ENCODE peak calls at places on chromosomes 12 and 14, in six cellular contexts. O is IMR-90, P is BE2C, M is mammary epithelial cell, J is GM23338, Y is fibroblast of the aortic adventitia. U is an unnamed sample.

GRCh38 chr12:120061815-120062214 is 54.7 kb downstream of the RAB35 start:
- DNase-seq in P (no peak), O (no peak), Y (no peak), J (no peak), M (no peak), U (no peak)

GRCh38 chr14:94021416-94022157 is 4.6 kb upstream of the OTUB2 start:
- DNase-seq in J (no peak), O (no peak), P (no peak), M (no peak), Y (no peak), U (no peak)

GRCh38 chr12:27305673-27306504 is 26.7 kb upstream of the BMAL2 start:
- DNase-seq in Y (peak; percentile 82), P (no peak), O (peak; percentile 65), J (peak; percentile 63), M (no peak), U (no peak)

GRCh38 chr12:111451649-111452129 is 46.0 kb downstream of the SH2B3 start:
- DNase-seq in M (peak; percentile 26), P (no peak), J (peak; percentile 52), Y (peak; percentile 69), O (peak; percentile 59), U (no peak)

GRCh38 chr14:77319416-77319815 is 1.3 kb downstream of the POMT2 start:
- DNase-seq in M (no peak), Y (no peak), O (no peak), J (no peak), P (no peak), U (no peak)

GRCh38 chr12:30753233-30753632 is 1.5 kb downstream of the CAPRIN2 start:
- DNase-seq in J (peak; percentile 68), Y (peak; percentile 52), M (peak; percentile 13), P (peak; percentile 53), O (peak; percentile 39), U (peak; percentile 60)

GRCh38 chr14:100306506-100307214 is 416 bp upstream of the SLC25A29 start:
- DNase-seq in P (peak; percentile 95), M (peak; percentile 78), Y (peak; percentile 69), O (peak; percentile 78), J (peak; percentile 97), U (peak; percentile 96)

GRCh38 chr14:87108726-87109125 is 884.3 kb downstream of the GALC start:
- DNase-seq in Y (peak; percentile 69), J (no peak), O (peak; percentile 84), M (peak; percentile 37), P (no peak), U (no peak)

GRCh38 chr12:52009081-52009751 is 2.5 kb downstream of the TAMALIN start:
- DNase-seq in Y (no peak), P (no peak), O (no peak), J (no peak), M (no peak), U (no peak)

GRCh38 chr14:100619382-100620305 is 32.4 kb upstream of the BEGAIN start:
- DNase-seq in Y (no peak), P (no peak), M (no peak), J (no peak), O (no peak), U (no peak)

GRCh38 chr12:116631619-116632018 is 72.4 kb downstream of the MAP1LC3B2 start:
- DNase-seq in M (peak; percentile 11), O (no peak), Y (no peak), J (peak; percentile 34), P (no peak), U (no peak)

GRCh38 chr12:87280356-87280755 is 748.8 kb downstream of the C12orf50 start:
- DNase-seq in O (no peak), Y (no peak), M (no peak), J (no peak), P (no peak), U (no peak)

GRCh38 chr12:129193263-129193871 is 340.1 kb downstream of the GLT1D1 start:
- DNase-seq in J (peak; percentile 55), Y (no peak), O (no peak), M (no peak), P (peak; percentile 14), U (peak; percentile 31)

GRCh38 chr14:61179061-61179675 is 102.0 kb downstream of the TMEM30B start:
- DNase-seq in J (no peak), Y (no peak), P (no peak), M (no peak), O (peak; percentile 26), U (no peak)

GRCh38 chr14:98605043-98605442 is 667.0 kb downstream of the BCL11B start:
- DNase-seq in J (peak; percentile 4), Y (no peak), M (no peak), O (no peak), P (no peak), U (no peak)

GRCh38 chr12:14065094-14065493 is 83.7 kb upstream of the GRIN2B start:
- DNase-seq in Y (no peak), P (no peak), J (no peak), M (no peak), O (no peak), U (no peak)

GRCh38 chr12:99920561-99920960 is 64.2 kb downstream of the ANKS1B start:
- DNase-seq in Y (no peak), P (no peak), J (peak; percentile 27), O (no peak), M (no peak), U (no peak)

GRCh38 chr14:89702151-89702936 is 252.2 kb downstream of the EFCAB11 start:
- DNase-seq in O (peak; percentile 67), Y (peak; percentile 52), J (no peak), P (no peak), M (no peak), U (no peak)

GRCh38 chr14:90692061-90692460 is 124.2 kb downstream of the TTC7B start:
- DNase-seq in O (peak; percentile 67), Y (no peak), P (no peak), M (no peak), J (no peak), U (no peak)

GRCh38 chr12:39402922-39403321 is 40.0 kb downstream of the KIF21A start:
- DNase-seq in Y (no peak), O (no peak), M (peak; percentile 56), P (no peak), J (no peak), U (no peak)

GRCh38 chr12:96196781-96197180 is 2.6 kb downstream of the ELK3 start:
- DNase-seq in P (no peak), O (peak; percentile 51), J (no peak), M (peak; percentile 66), Y (no peak), U (no peak)

GRCh38 chr12:96047151-96047620 is 11.8 kb upstream of the LTA4H start:
- DNase-seq in P (no peak), J (no peak), O (no peak), M (peak; percentile 44), Y (no peak), U (no peak)

GRCh38 chr12:59383426-59383822 is 212.4 kb upstream of the SLC16A7 start:
- DNase-seq in Y (peak; percentile 83), J (no peak), P (peak; percentile 38), O (peak; percentile 64), M (peak; percentile 51), U (no peak)

DNA sequence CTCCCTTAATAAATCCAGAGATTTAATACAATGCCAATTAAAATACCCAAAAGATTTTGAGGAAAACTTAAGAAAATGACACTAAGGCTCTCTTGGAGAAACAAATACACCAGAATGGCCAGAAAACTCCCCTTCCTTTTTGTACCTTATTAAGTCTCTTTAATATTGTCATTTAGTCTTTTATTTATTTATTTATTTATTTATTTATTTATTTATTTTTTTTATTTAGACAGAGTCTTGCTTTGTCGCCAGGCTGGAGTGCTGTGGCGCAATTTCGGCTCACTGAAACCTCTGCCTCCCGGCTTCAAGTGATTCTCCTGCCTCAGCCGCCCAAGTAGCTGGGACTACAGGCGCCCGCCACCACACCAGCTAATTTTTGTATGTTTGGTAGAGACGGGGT is 210.6 kb downstream of the DACT1 start:
- DNase-seq in M (no peak), O (no peak), P (no peak), J (no peak), Y (no peak), U (no peak)
- TF ChIP-seq CTCF in M (no peak), O (no peak), P (no peak), J (no peak), Y (no peak), U (no peak)

DNA sequence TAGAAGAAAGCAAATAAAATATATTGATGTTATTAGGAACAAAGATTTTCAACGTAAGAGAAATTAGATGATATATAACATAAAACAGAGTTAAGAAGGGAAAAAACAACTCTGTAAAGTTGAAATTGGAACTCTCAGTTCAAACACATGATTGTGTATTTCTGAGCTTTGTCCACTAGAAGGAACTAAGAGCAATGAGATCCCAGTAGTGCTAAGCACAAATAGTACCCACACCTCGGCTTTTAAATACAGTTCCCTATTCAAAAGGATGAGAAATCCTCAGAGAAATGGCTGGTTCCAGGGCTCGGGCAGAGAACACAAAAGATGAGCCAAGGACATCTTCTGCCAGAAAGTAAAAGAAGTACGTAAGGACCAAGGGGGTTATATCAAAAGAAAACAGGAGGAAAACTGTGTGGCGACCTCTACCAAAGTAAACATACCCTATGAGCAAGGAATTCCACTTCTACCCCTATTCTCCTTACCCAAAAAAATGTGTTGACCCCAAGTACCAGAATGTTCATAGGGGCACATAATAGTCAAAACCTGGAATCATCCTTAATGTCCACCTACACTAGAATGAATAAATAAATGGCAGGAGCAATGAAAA is 96.6 kb downstream of the SPTSSA start:
- DNase-seq in O (peak; percentile 13), J (peak; percentile 15), M (no peak), P (no peak), Y (peak; percentile 61), U (no peak)
- TF ChIP-seq CTCF in O (peak; percentile 26), J (peak; percentile 43), M (no peak), P (peak; percentile 41), Y (peak; percentile 57), U (peak; percentile 19)

DNA sequence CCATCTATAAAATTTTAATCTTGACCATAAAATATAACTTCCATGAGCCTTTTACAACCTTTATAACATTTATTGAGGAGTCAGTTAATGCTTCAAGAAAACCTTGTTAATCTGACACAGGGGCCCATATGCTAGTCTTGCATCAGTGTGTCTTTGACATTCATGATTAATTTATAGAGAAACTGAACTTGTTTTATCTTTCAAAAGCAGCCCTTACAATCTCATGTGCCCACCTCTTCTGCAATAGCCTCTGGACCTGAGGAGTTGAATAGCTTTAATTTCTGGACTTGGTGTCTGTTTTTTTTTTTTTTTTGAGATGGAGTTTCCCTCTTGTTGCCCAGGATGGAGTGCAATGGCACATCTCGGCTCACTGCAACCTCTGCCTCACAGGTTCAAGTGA is 8.6 kb upstream of the LPCAT3 start:
- DNase-seq in M (no peak), O (no peak), Y (no peak), P (no peak), J (no peak), U (no peak)
- TF ChIP-seq CTCF in M (no peak), O (no peak), Y (no peak), P (no peak), J (no peak), U (no peak)

GRCh38 chr12:53327435-53328042 is 6.1 kb upstream of the AAAS start:
- DNase-seq in J (peak; percentile 47), P (peak; percentile 28), Y (peak; percentile 33), O (no peak), M (no peak), U (no peak)
- TF ChIP-seq CTCF in J (peak; percentile 43), P (peak; percentile 59), Y (peak; percentile 34), O (peak; percentile 35), M (peak; percentile 24), U (peak; percentile 51)

U was measured in glutamatergic neuron.